ENCODE peak calls at places on chromosome 7, in ten cellular contexts. O is RWPE2; D is iPS DF 6.9; H is posterior vena cava; L is NAMALWA; S is ACHN; V is stimulated activated CD4-positive, alpha-beta T cell treated with anti-CD3 and anti-CD28 coated beads, Interleukin-12 subunit alpha, Interleukin-12 subunit beta, amount 100 ng/mL, for 4 hours; X is HT1080; F is prostate gland; C is astrocyte of the spinal cord. N is an unnamed sample.

GRCh38 chr7:66125052-66125694 is 10.5 kb downstream of the CRCP start:
- DNase-seq in O (no peak), D (no peak), H (no peak), L (no peak), S (no peak), V (no peak), X (no peak), F (no peak), C (no peak), N (no peak)

GRCh38 chr7:48083114-48083830 is 5.8 kb upstream of the UPP1 start:
- DNase-seq in O (no peak), D (no peak), H (no peak), L (no peak), S (peak), V (no peak), X (peak), F (no peak), C (peak), N (peak)

GRCh38 chr7:40572810-40573470 is 438.1 kb downstream of the SUGCT start:
- DNase-seq in O (no peak), D (no peak), H (no peak), L (no peak), S (no peak), V (no peak), X (peak), F (no peak), C (peak), N (no peak)

GRCh38 chr7:93921607-93922446 is at the start of gene GNG11:
- DNase-seq in O (peak), D (peak), H (peak), L (no peak), S (peak), V (peak), X (peak), F (peak), C (peak), N (peak)

GRCh38 chr7:43531700-43532099 is 51.2 kb upstream of the STK17A start:
- DNase-seq in O (no peak), D (no peak), H (no peak), L (no peak), S (no peak), V (no peak), X (no peak), F (no peak), C (no peak), N (no peak)

GRCh38 chr7:23294549-23295400 is 4.4 kb upstream of the MALSU1 start:
- DNase-seq in O (no peak), D (no peak), H (no peak), L (no peak), S (no peak), V (no peak), X (no peak), F (no peak), C (no peak), N (no peak)

GRCh38 chr7:91503934-91504575 is 239.8 kb downstream of the FZD1 start:
- DNase-seq in O (no peak), D (no peak), H (no peak), L (no peak), S (no peak), V (no peak), X (no peak), F (no peak), C (peak), N (no peak)

GRCh38 chr7:129434172-129434845 is at the start of gene STRIP2:
- DNase-seq in O (peak), D (peak), H (peak), L (peak), S (peak), V (peak), X (peak), F (peak), C (peak), N (peak)

GRCh38 chr7:477626-478220 is 41.9 kb downstream of the PDGFA start:
- DNase-seq in O (peak), D (no peak), H (peak), L (no peak), S (peak), V (no peak), X (peak), F (no peak), C (no peak), N (no peak)

GRCh38 chr7:107551936-107552335 is 11.8 kb downstream of the COG5 start:
- DNase-seq in O (no peak), D (no peak), H (no peak), L (no peak), S (no peak), V (no peak), X (no peak), F (no peak), C (no peak), N (no peak)

GRCh38 chr7:101941481-101942383 is 124.3 kb downstream of the CUX1 start:
- DNase-seq in O (peak), D (no peak), H (peak), L (no peak), S (peak), V (no peak), X (peak), F (peak), C (peak), N (peak)

GRCh38 chr7:108291135-108291508 is 161.0 kb upstream of the LAMB4 start:
- DNase-seq in O (no peak), D (no peak), H (no peak), L (no peak), S (no peak), V (no peak), X (no peak), F (no peak), C (no peak), N (no peak)

GRCh38 chr7:94067047-94067446 is 62.9 kb upstream of the BET1 start:
- DNase-seq in O (no peak), D (no peak), H (no peak), L (no peak), S (no peak), V (no peak), X (no peak), F (no peak), C (no peak), N (peak)

GRCh38 chr7:51430480-51431086 is 114.0 kb upstream of the COBL start:
- DNase-seq in O (no peak), D (no peak), H (no peak), L (peak), S (peak), V (peak), X (peak), F (peak), C (peak), N (peak)

GRCh38 chr7:129187681-129188371 is 607 bp upstream of the SMO start:
- DNase-seq in O (no peak), D (no peak), H (no peak), L (no peak), S (peak), V (no peak), X (no peak), F (no peak), C (no peak), N (no peak)

GRCh38 chr7:72405389-72405788 is 6.7 kb downstream of the CALN1 start:
- DNase-seq in O (no peak), D (no peak), H (no peak), L (no peak), S (no peak), V (peak), X (no peak), F (peak), C (no peak), N (peak)

GRCh38 chr7:157471259-157472125 is 134.7 kb downstream of the DNAJB6 start:
- DNase-seq in O (no peak), D (no peak), H (no peak), L (no peak), S (no peak), V (no peak), X (no peak), F (no peak), C (no peak), N (no peak)

N was measured in bronchial epithelial cell.